ENCODE peak calls at places on chromosomes 7 and 10, in seven cellular contexts. O is cardiac muscle cell, I is mesendoderm, M is left ventricle myocardium inferior, R is lung, K is left lung, Q is right atrium auricular region. D is an unnamed sample. For H3K4me1, the result is how much of the 10 kb centered on the place peaks cover.

GRCh38 chr10:124917168-124917938 is 24.6 kb upstream of the ZRANB1 start:
- DNase-seq in M (peak), K (peak), R (peak), Q (no peak), I (peak), O (peak), D (peak)

GRCh38 chr10:79137826-79138225 is 69.1 kb downstream of the ZMIZ1 start:
- DNase-seq in K (no peak), O (no peak), Q (no peak), I (no peak), M (peak), R (no peak), D (no peak)

GRCh38 chr7:43148161-43148731 is 35.8 kb downstream of the HECW1 start:
- DNase-seq in R (no peak), M (no peak), K (no peak), Q (no peak), O (no peak), I (no peak), D (no peak)

GRCh38 chr7:86904949-86905834 is 154.3 kb downstream of the ELAPOR2 start:
- DNase-seq in O (no peak), I (peak), Q (no peak), K (no peak), R (no peak), M (no peak), D (peak)

GRCh38 chr10:72525277-72525676 is 100.6 kb downstream of the MICU1 start:
- DNase-seq in O (no peak), M (no peak), K (no peak), I (no peak), R (no peak), Q (no peak), D (no peak)

GRCh38 chr10:7339503-7339902 is 71.3 kb downstream of the SFMBT2 start:
- DNase-seq in Q (no peak), K (no peak), R (no peak), M (no peak), I (peak), O (peak), D (no peak)

GRCh38 chr10:132477398-132478340 is 59.9 kb upstream of the INPP5A start:
- DNase-seq in M (no peak), K (peak), R (no peak), Q (no peak), O (no peak), I (no peak), D (no peak)

GRCh38 chr10:47136866-47137265 is 163.1 kb upstream of the GDF10 start:
- DNase-seq in O (no peak), K (no peak), Q (peak), R (no peak), I (no peak), M (no peak), D (no peak)

GRCh38 chr7:14191686-14192098 is 202.2 kb upstream of the ETV1 start:
- DNase-seq in I (no peak), M (no peak), Q (no peak), R (no peak), K (no peak), O (no peak), D (no peak)

GRCh38 chr10:117334921-117335320 is 40.3 kb downstream of the PDZD8 start:
- DNase-seq in R (no peak), O (no peak), Q (no peak), I (no peak), M (no peak), K (no peak), D (no peak)

GRCh38 chr7:77439572-77439971 is 23.4 kb upstream of the GSAP start:
- DNase-seq in K (no peak), Q (no peak), R (peak), M (peak), I (no peak), O (peak), D (peak)

GRCh38 chr7:3912291-3912690 is 611.2 kb downstream of the SDK1 start:
- DNase-seq in I (no peak), Q (no peak), K (no peak), O (no peak), M (no peak), R (no peak), D (no peak)

GRCh38 chr10:76282122-76283030 is 851.0 kb downstream of the LRMDA start:
- DNase-seq in R (no peak), Q (no peak), I (no peak), O (no peak), M (no peak), K (no peak), D (peak)

GRCh38 chr7:91692800-91693199 is 187.7 kb downstream of the MTERF1 start:
- DNase-seq in M (no peak), O (no peak), K (no peak), Q (no peak), I (no peak), R (no peak), D (peak)

GRCh38 chr7:93048136-93048930 is 69.4 kb downstream of the SAMD9 start:
- DNase-seq in O (no peak), R (no peak), M (no peak), Q (no peak), I (no peak), K (no peak), D (no peak)

GRCh38 chr7:26688388-26688787 is 176.0 kb downstream of the SKAP2 start:
- DNase-seq in O (no peak), I (no peak), M (no peak), Q (no peak), K (no peak), R (no peak), D (no peak)

GRCh38 chr10:43292745-43293676 is 26.1 kb upstream of the RASGEF1A start:
- DNase-seq in M (no peak), O (peak), K (no peak), Q (peak), R (peak), I (peak), D (peak)

GRCh38 chr10:1410469-1411395 is 326.6 kb downstream of the ADARB2 start:
- DNase-seq in O (no peak), Q (peak), I (no peak), M (no peak), K (no peak), R (peak), D (no peak)

GRCh38 chr10:47184724-47185330 is 115.2 kb upstream of the GDF10 start:
- DNase-seq in Q (peak), K (no peak), O (no peak), M (no peak), I (no peak), R (peak), D (no peak)

GRCh38 chr7:149720372-149721083 is 52.9 kb downstream of the ZNF467 start:
- DNase-seq in M (peak), R (no peak), I (peak), K (peak), O (no peak), Q (peak), D (no peak)

GRCh38 chr10:117239031-117239430 is 1.9 kb upstream of the SLC18A2 start:
- DNase-seq in R (no peak), I (no peak), O (no peak), Q (no peak), K (no peak), M (no peak), D (no peak)

GRCh38 chr10:131646551-131647525 is 254.0 kb upstream of the PPP2R2D start:
- DNase-seq in O (no peak), Q (no peak), M (no peak), K (peak), I (no peak), R (peak), D (no peak)

GRCh38 chr10:79320785-79321493 is 26.3 kb upstream of the PPIF start:
- DNase-seq in Q (no peak), K (no peak), R (no peak), M (no peak), I (no peak), O (no peak), D (no peak)

GRCh38 chr10:78925800-78926319 is 142.9 kb upstream of the ZMIZ1 start:
- DNase-seq in K (no peak), M (no peak), O (no peak), R (no peak), Q (no peak), I (no peak), D (no peak)

GRCh38 chr7:130852867-130853266 is 118.9 kb upstream of the KLF14 start:
- DNase-seq in O (no peak), K (no peak), I (no peak), M (no peak), Q (no peak), R (no peak), D (no peak)
- H3K4me1 ChIP-seq in O (under half), K (under half), I (under half), M (under half), Q (under half), R (under half), D (under half)

GRCh38 chr7:7980134-7980533 is 11.5 kb downstream of the GLCCI1 start:
- DNase-seq in R (no peak), O (no peak), I (no peak), K (no peak), M (no peak), Q (no peak), D (no peak)
- H3K4me1 ChIP-seq in R (under half), O (under half), I (under half), K (half or more), M (under half), Q (under half), D (under half)

DNA sequence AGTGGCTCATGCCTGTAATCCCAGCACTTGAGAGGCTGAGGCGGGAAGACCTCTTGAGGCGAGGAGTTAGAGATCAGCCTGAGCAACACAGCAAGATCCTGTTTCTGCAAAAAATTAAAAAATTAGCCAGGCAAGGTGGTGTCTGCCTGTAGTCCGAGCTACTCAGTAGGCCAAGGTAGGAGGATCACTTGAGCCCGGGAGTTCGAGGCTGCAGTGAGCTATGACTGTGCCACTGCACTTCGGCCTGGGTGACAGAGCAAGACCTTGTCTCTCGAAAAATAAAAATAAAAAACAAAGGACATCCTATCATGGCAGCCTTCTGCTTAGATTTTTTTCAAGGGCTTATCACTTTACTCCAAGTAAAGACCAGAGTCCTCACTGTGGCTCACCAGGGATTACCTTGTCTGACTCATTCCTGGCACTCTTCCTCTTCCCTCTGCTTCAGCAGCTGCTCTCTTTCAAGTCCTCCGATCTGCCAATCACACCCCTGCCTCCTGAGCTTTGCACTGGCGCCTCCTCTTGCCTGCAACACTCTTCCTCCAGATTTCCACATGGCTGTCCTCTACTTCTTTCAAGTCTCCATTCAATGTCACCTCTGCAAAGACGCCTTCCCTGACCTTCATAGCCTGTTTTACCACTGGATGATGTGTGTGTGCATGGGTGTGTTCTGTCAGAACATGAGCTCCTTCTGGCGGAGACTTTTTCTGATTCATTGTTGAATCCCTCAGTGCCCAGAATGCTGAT is 7.7 kb downstream of the PRTFDC1 start:
- DNase-seq in I (peak), K (no peak), M (no peak), R (no peak), Q (no peak), O (no peak), D (peak)
- H3K4me1 ChIP-seq in I (under half), K (under half), M (under half), R (under half), Q (under half), O (under half), D (under half)

GRCh38 chr7:80774843-80775242 is 136.4 kb downstream of the CD36 start:
- DNase-seq in M (no peak), K (no peak), Q (no peak), O (no peak), I (no peak), R (no peak), D (no peak)

GRCh38 chr7:80772347-80773101 is 134.1 kb downstream of the CD36 start:
- DNase-seq in M (no peak), I (peak), O (peak), K (no peak), Q (no peak), R (no peak), D (no peak)

GRCh38 chr7:80775481-80775880 is 137.0 kb downstream of the CD36 start:
- DNase-seq in R (no peak), Q (no peak), K (no peak), I (no peak), O (no peak), M (no peak), D (no peak)

GRCh38 chr7:80773787-80774508 is 135.5 kb downstream of the CD36 start:
- DNase-seq in K (no peak), M (no peak), O (no peak), Q (no peak), I (peak), R (no peak), D (peak)

DNA sequence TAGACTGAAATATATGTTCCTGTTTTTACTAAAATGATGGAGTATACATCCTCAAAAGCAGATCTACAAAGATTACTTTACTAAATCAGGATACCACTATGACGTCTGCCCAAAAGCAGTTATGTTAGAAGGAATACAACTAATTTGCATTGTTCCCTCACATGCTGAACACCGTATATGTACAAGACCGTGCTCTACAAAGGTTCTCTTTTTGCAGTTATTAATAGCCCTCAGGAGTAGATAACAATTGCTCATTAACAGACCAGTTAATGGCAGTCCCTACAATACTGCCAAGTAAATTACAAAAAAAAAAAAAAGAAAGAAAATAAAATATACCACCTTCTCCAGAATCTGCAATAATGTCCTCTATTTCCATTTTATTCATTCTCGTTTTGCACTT is 137.5 kb downstream of the CD36 start:
- DNase-seq in R (no peak), M (no peak), I (no peak), K (no peak), O (peak), Q (no peak), D (no peak)
- H3K4me1 ChIP-seq in R (under half), M (half or more), I (under half), K (under half), O (under half), Q (under half), D (under half)

DNA sequence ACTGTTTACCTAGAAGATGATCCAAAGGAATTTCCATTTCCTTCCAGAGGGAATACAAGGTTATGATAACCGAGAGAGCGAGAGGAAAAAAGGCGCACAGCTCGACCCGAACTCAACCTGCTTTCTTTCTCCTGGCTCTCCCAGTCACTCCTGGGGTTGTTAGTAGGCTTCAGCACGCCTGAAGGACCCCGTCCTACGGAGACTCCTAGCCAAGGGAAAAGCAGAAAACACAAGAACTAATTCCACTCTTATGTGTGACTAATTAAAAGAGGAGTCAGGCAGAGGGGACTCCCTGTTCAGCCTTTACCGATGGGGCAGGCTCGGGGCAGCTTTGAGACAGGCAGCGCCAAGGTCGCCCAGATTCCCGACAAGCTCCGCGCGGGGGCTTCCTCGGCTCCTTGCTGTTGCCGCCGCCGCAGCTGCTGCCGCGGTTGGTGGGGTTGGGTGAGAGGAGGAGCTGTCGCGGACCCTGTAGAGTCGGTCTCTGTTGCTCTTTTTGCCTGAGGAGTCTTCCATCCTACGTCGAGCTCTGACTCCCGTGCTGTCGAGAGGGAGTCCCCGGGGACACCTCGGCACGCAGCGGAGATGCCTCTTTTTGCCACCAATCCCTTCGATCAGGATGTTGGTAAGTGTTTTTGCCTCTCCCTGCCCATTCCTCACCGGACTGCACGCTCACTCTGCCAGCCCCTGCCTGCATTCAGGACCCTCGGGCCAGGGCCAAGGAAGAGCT is at the start of gene STAM:
- DNase-seq in R (peak), M (peak), K (peak), Q (peak), I (peak), O (peak), D (peak)
- H3K4me1 ChIP-seq in R (under half), M (half or more), K (half or more), Q (under half), I (under half), O (under half), D (under half)

GRCh38 chr10:110883924-110884323 is 12.2 kb downstream of the PDCD4 start:
- DNase-seq in R (no peak), Q (no peak), K (no peak), O (no peak), I (no peak), M (no peak), D (no peak)
- H3K4me1 ChIP-seq in R (under half), Q (under half), K (under half), O (under half), I (under half), M (half or more), D (under half)

GRCh38 chr7:21943436-21943835 is 2.3 kb downstream of the CDCA7L start:
- DNase-seq in K (no peak), R (no peak), M (no peak), I (no peak), Q (no peak), O (no peak), D (no peak)
- H3K4me1 ChIP-seq in K (half or more), R (under half), M (half or more), I (under half), Q (half or more), O (under half), D (under half)

DNA sequence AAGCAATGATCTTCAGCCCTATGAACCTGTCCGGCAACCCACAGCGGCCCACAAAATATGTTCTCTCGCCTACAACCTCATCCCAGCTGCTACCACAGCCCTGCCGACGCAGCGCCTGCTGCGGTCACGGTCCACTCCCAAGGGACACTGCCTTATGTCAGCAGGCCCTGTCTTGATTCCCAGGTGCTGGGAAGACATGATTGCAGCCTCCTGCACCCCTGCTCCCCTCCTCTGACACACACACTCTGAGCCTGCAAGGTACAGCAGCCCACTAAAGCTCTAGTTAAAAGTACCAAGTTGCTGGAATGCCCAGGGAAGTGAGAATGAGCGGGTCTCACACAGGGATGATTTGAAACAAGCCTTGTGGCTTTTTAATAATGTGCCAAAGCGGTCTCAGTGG is 715.3 kb upstream of the GALNT17 start:
- DNase-seq in K (peak), Q (no peak), R (no peak), O (no peak), M (no peak), I (no peak), D (no peak)
- H3K4me1 ChIP-seq in K (under half), Q (under half), R (under half), O (under half), M (under half), I (under half), D (under half)

GRCh38 chr7:20206104-20206896 is 10.9 kb downstream of the MACC1 start:
- DNase-seq in K (no peak), Q (no peak), R (no peak), M (no peak), I (no peak), O (no peak), D (no peak)
- H3K4me1 ChIP-seq in K (under half), Q (under half), R (under half), M (under half), I (under half), O (under half), D (under half)

GRCh38 chr7:151398446-151399304 is 11.2 kb downstream of the WDR86 start:
- DNase-seq in Q (no peak), K (peak), R (no peak), O (no peak), I (no peak), M (no peak), D (no peak)

GRCh38 chr7:151396328-151396970 is 13.4 kb downstream of the WDR86 start:
- DNase-seq in Q (no peak), R (peak), K (peak), O (no peak), M (no peak), I (no peak), D (no peak)

GRCh38 chr7:151399305-151399601 is 10.6 kb downstream of the WDR86 start:
- DNase-seq in R (no peak), M (no peak), I (no peak), K (peak), Q (no peak), O (no peak), D (no peak)

GRCh38 chr7:151395036-151395367 is 14.8 kb downstream of the WDR86 start:
- DNase-seq in I (no peak), O (no peak), M (no peak), K (peak), Q (no peak), R (no peak), D (no peak)

DNA sequence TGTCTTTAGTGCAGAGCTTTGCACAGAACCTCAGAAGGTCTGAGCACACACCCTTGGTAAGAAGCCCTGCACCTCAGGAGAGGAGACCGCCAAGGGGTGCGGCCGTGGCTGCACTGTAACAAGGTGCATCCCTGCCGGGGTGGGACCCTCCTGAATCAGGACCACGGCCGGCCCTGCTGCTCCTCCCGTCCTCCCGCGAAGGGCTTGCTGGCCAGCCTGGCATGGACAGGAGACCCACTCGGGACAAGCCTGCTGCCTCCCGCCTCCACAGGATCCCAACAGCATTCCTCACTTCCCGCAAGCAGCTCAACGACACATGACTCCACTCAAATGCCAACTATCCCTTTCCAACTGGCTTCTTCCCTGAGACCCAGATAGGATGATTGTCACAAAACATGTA is 12.8 kb downstream of the WDR86 start:
- DNase-seq in R (no peak), K (no peak), Q (no peak), M (no peak), I (no peak), O (no peak), D (no peak)
- H3K4me1 ChIP-seq in R (under half), K (under half), Q (under half), M (under half), I (under half), O (under half), D (under half)

D was measured in HAP-1.